ENCODE peak calls at places on chromosomes 11 and 22, in seven cellular contexts. B is sigmoid colon; E is naive thymus-derived CD4-positive, alpha-beta T cell; A is CD4-positive, alpha-beta memory T cell; I is tibial nerve; P is body of pancreas; K is adipocyte. N is an unnamed sample.

GRCh38 chr11:39435641-39436040 is 2023.8 kb downstream of the LRRC4C start:
- DNase-seq in B (no peak), E (no peak), A (no peak), I (no peak), P (no peak), K (no peak), N (no peak)

GRCh38 chr11:12175694-12176241 is 65.4 kb downstream of the MICAL2 start:
- DNase-seq in B (no peak), E (no peak), A (no peak), I (no peak), P (no peak), K (peak; percentile 69), N (peak; percentile 83)

GRCh38 chr11:93729129-93729616 is 12.1 kb downstream of the TAF1D start:
- DNase-seq in B (no peak), E (no peak), A (no peak), I (no peak), P (no peak), K (no peak), N (no peak)

GRCh38 chr11:134536219-134536618 is 124.2 kb upstream of the B3GAT1 start:
- DNase-seq in B (peak; percentile 35), E (no peak), A (no peak), I (no peak), P (no peak), K (no peak), N (no peak)

GRCh38 chr11:20002312-20003216 is 157.7 kb downstream of the DBX1 start:
- DNase-seq in B (no peak), E (no peak), A (no peak), I (no peak), P (peak; percentile 36), K (no peak), N (peak; percentile 76)

GRCh38 chr22:37166675-37167066 is 17.0 kb upstream of the IL2RB start:
- DNase-seq in B (peak; percentile 93), E (peak; percentile 75), A (peak; percentile 73), I (peak; percentile 82), P (peak; percentile 84), K (peak; percentile 90), N (peak; percentile 86)

GRCh38 chr11:124415356-124415923 is 9.2 kb downstream of the OR8B4 start:
- DNase-seq in B (no peak), E (peak; percentile 0), A (peak; percentile 11), I (no peak), P (no peak), K (peak; percentile 79), N (peak; percentile 39)

GRCh38 chr22:43101306-43101705 is 9.2 kb upstream of the BIK start:
- DNase-seq in B (no peak), E (no peak), A (no peak), I (no peak), P (no peak), K (no peak), N (no peak)

GRCh38 chr22:45318168-45318557 is 8.4 kb downstream of the FAM118A start:
- DNase-seq in B (peak; percentile 94), E (peak; percentile 98), A (peak; percentile 96), I (peak; percentile 87), P (peak; percentile 67), K (peak; percentile 94), N (no peak)

DNA sequence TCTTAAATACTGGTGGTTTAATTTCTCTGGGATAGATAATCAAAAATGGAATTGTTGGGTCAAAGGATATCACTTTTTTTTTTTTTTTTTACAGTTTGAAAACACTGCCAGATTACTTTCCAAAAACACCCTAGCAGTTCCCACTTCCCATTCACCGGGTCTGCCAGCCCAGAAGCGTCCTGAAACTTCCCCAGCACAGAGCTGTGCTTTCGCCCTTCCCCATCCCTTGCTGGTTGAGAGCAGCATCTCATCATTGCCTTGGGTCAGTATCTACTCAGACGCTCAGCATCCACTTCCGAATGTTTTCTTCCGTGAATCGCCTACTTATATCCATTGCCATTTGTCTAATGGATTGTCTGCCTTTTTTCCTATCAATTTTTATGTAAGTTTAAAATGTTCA is 5.5 kb downstream of the CERK start:
- DNase-seq in B (no peak), E (no peak), A (no peak), I (no peak), P (no peak), K (no peak), N (no peak)
- H3K4me1 ChIP-seq in B (no peaks in the 10 kb centered on the region), E (peaks cover 46% of the 10 kb centered on the region), A (peaks cover 86% of the 10 kb centered on the region), I (peaks cover 82% of the 10 kb centered on the region), P (peaks cover 89% of the 10 kb centered on the region), K (peaks cover 22% of the 10 kb centered on the region), N (peaks cover 7% of the 10 kb centered on the region)

GRCh38 chr22:23181763-23182288 is 1.5 kb downstream of the BCR start:
- DNase-seq in B (no peak), E (peak; percentile 7), A (peak; percentile 10), I (no peak), P (no peak), K (no peak), N (no peak)

GRCh38 chr22:23180893-23181762 is 819 bp downstream of the BCR start:
- DNase-seq in B (no peak), E (peak; percentile 46), A (peak; percentile 51), I (no peak), P (peak; percentile 42), K (no peak), N (no peak)

GRCh38 chr22:23178512-23179254 is 1.6 kb upstream of the BCR start:
- DNase-seq in B (peak; percentile 83), E (peak; percentile 54), A (peak; percentile 57), I (peak; percentile 55), P (peak; percentile 66), K (peak; percentile 85), N (no peak)

GRCh38 chr22:23180301-23180892 is at the start of gene BCR:
- DNase-seq in B (peak; percentile 89), E (peak; percentile 68), A (peak; percentile 66), I (peak; percentile 51), P (peak; percentile 82), K (peak; percentile 89), N (peak; percentile 51)

GRCh38 chr22:23179381-23180294 is 671 bp upstream of the BCR start:
- DNase-seq in B (peak; percentile 78), E (peak; percentile 24), A (no peak), I (peak; percentile 36), P (peak; percentile 45), K (no peak), N (no peak)
- H3K4me1 ChIP-seq in B (no peaks in the 10 kb centered on the region), E (peaks cover 48% of the 10 kb centered on the region), A (peaks cover 79% of the 10 kb centered on the region), I (peaks cover 57% of the 10 kb centered on the region), P (peaks cover 53% of the 10 kb centered on the region), K (peaks cover 41% of the 10 kb centered on the region), N (peaks cover 30% of the 10 kb centered on the region)

GRCh38 chr11:123178166-123178565 is 16.9 kb downstream of the CLMP start:
- DNase-seq in B (no peak), E (no peak), A (no peak), I (no peak), P (no peak), K (no peak), N (no peak)
- H3K4me1 ChIP-seq in B (no peaks in the 10 kb centered on the region), E (no peaks in the 10 kb centered on the region), A (no peaks in the 10 kb centered on the region), I (peaks cover 40% of the 10 kb centered on the region), P (peaks cover 7% of the 10 kb centered on the region), K (peaks cover 74% of the 10 kb centered on the region), N (peaks cover 71% of the 10 kb centered on the region)

DNA sequence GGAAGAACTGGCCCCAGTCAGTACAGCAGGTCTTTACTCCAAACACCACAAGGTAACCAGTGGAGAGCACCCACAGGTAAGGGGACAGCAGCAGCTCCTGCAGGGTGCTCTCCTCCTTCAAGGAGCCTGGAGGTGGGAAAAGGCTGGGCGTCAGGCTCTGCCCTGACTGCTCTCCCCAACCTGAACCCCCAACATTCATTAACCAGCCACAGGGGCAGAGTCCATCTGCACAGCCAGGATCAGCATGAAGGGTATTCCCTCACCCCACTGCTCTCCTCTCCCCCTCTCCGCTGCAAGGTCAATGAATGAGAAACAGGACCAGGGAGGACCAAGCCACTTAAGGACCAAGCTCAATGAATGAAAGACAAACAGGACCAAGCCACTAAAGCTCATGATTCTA is 3.7 kb downstream of the SLC37A4 start:
- DNase-seq in B (no peak), E (no peak), A (no peak), I (no peak), P (no peak), K (no peak), N (no peak)
- H3K4me1 ChIP-seq in B (no peaks in the 10 kb centered on the region), E (peaks cover 10% of the 10 kb centered on the region), A (peaks cover 38% of the 10 kb centered on the region), I (peaks cover 57% of the 10 kb centered on the region), P (peaks cover 79% of the 10 kb centered on the region), K (peaks cover 41% of the 10 kb centered on the region), N (peaks cover 22% of the 10 kb centered on the region)

GRCh38 chr11:32008879-32009548 is 81.9 kb upstream of the RCN1 start:
- DNase-seq in B (no peak), E (no peak), A (no peak), I (no peak), P (no peak), K (no peak), N (no peak)

GRCh38 chr11:32015435-32015834 is 75.4 kb upstream of the RCN1 start:
- DNase-seq in B (no peak), E (no peak), A (no peak), I (no peak), P (no peak), K (no peak), N (no peak)

GRCh38 chr11:32016111-32016510 is 74.8 kb upstream of the RCN1 start:
- DNase-seq in B (no peak), E (no peak), A (no peak), I (no peak), P (no peak), K (no peak), N (no peak)

GRCh38 chr11:32013603-32014002 is 77.3 kb upstream of the RCN1 start:
- DNase-seq in B (no peak), E (no peak), A (no peak), I (no peak), P (no peak), K (no peak), N (no peak)

DNA sequence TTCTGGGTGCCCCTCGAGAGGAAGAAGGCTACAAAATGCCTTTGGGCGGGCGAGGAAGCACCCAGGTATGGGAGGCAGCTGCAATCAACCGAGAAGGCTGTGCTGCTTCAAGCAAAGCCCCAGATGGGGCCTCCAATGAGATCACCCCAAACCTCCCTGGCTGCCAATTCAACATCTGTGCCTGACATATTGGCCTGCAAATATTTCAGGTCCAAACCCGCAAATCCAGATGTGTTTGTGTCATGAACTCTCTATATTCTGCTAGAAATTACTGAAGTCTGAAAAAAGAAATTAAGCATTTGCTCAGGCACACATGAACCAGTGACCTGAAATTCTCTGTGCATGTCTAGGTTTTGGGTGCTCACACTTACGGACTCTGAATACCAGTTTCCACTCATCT is 78.8 kb upstream of the RCN1 start:
- DNase-seq in B (no peak), E (no peak), A (no peak), I (no peak), P (no peak), K (no peak), N (no peak)
- H3K4me1 ChIP-seq in B (no peaks in the 10 kb centered on the region), E (no peaks in the 10 kb centered on the region), A (no peaks in the 10 kb centered on the region), I (no peaks in the 10 kb centered on the region), P (no peaks in the 10 kb centered on the region), K (no peaks in the 10 kb centered on the region), N (no peaks in the 10 kb centered on the region)

DNA sequence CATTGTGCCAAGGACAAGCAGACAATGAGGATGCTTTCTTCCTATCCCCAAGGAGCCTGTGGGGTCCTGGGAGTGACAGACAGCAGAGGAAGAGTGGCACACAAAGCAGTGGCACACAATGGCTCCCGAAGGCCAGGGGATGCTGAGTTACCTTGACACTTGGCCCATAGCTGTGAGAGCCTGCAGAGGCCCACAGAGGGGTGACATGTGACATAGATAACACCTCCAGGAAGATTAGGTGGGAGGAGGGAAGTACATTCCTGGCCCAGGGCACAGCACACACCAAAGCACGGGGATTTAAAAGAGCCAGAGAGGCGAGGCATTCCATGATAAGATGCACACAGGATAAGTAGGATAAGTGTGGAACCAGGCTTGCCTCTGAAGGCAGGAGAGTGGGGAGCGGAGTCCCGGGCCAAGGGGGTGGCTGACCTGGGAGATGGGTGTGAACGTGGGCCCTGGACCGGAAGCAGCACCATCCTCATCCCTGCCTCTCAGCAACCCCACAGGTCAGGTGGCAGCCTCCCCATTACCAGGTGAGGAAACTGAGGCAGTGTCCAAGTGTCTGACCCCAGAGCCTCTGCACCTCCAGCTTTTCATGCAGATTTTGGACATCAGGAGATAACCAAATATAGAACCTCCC is 6.4 kb downstream of the UPB1 start:
- DNase-seq in B (no peak), E (no peak), A (no peak), I (no peak), P (no peak), K (no peak), N (no peak)
- H3K4me1 ChIP-seq in B (no peaks in the 10 kb centered on the region), E (no peaks in the 10 kb centered on the region), A (no peaks in the 10 kb centered on the region), I (peaks cover 11% of the 10 kb centered on the region), P (no peaks in the 10 kb centered on the region), K (peaks cover 26% of the 10 kb centered on the region), N (peaks cover 42% of the 10 kb centered on the region)